ENCODE peak calls at places on chromosome 22, in five cellular contexts. G is effector CD4-positive, alpha-beta T cell; W is OCI-M1; U is T-helper 9 cell; J is activated CD4-positive, alpha-beta T cell treated with anti-CD3 and anti-CD28 coated beads, Interleukin-2, amount 10 ng/mL, durations not matched to agents 7 days and 5 days. M is an unnamed sample.

GRCh38 chr22:30802202-30803166 is 107.8 kb downstream of the OSBP2 start:
- DNase-seq in W (peak; percentile 92), G (peak; percentile 21), U (peak; percentile 20), J (peak; percentile 77), M (peak; percentile 48)

GRCh38 chr22:28142361-28142801 is 223.3 kb upstream of the PITPNB start:
- DNase-seq in W (no peak), G (no peak), J (no peak), U (no peak), M (no peak)

GRCh38 chr22:28410050-28410816 is 269.4 kb downstream of the TTC28 start:
- DNase-seq in U (no peak), G (no peak), W (peak; percentile 28), J (no peak), M (no peak)

GRCh38 chr22:28992565-28993326 is 68.9 kb downstream of the C22orf31 start:
- DNase-seq in J (no peak), U (no peak), G (no peak), W (no peak), M (no peak)

GRCh38 chr22:46336119-46337078 is 885 bp downstream of the TRMU start:
- DNase-seq in U (no peak), J (peak; percentile 27), G (no peak), W (peak; percentile 11), M (no peak)

GRCh38 chr22:47608421-47608820 is 846.0 kb downstream of the TBC1D22A start:
- DNase-seq in W (no peak), U (no peak), J (no peak), G (no peak), M (no peak)

GRCh38 chr22:21015051-21016006 is at the start of gene P2RX6:
- DNase-seq in U (no peak), J (no peak), G (no peak), W (no peak), M (no peak)

GRCh38 chr22:23147632-23148387 is 2.5 kb downstream of the RAB36 start:
- DNase-seq in G (no peak), W (peak; percentile 60), U (no peak), J (no peak), M (no peak)

GRCh38 chr22:22908941-22909604 is 21.5 kb downstream of the IGLL5 start:
- DNase-seq in W (no peak), G (no peak), U (no peak), J (no peak), M (no peak)

M was measured in T-helper 17 cell.